ENCODE peak calls at places on chromosomes 5 and 9, in six cellular contexts. E is HCT116, L is HepG2, B is H1, R is GM12878, I is K562. H is an unnamed sample.

GRCh38 chr5:65076251-65076869 is 307.6 kb downstream of the CWC27 start:
- DNase-seq in E (peak; percentile 57), L (peak; percentile 45), B (no peak), R (no peak), I (peak; percentile 94), H (no peak)

GRCh38 chr9:113669523-113670115 is 206.1 kb downstream of the RGS3 start:
- DNase-seq in E (no peak), L (no peak), B (no peak), R (no peak), I (no peak), H (no peak)

GRCh38 chr9:128118971-128119665 is 8.4 kb downstream of the PTGES2 start:
- DNase-seq in E (no peak), L (no peak), B (no peak), R (no peak), I (no peak), H (no peak)

GRCh38 chr5:34716986-34717385 is 60.9 kb downstream of the RAI14 start:
- DNase-seq in E (no peak), L (no peak), B (no peak), R (no peak), I (no peak), H (no peak)

GRCh38 chr5:149677721-149678120 is 52.4 kb upstream of the PPARGC1B start:
- DNase-seq in E (no peak), L (no peak), B (no peak), R (peak; percentile 23), I (no peak), H (no peak)

GRCh38 chr5:63145167-63145566 is 566.5 kb downstream of the LRRC70 start:
- DNase-seq in E (no peak), L (no peak), B (no peak), R (no peak), I (no peak), H (no peak)

GRCh38 chr9:133054966-133055365 is 6.8 kb upstream of the CEL start:
- DNase-seq in E (no peak), L (no peak), B (no peak), R (no peak), I (no peak), H (no peak)

GRCh38 chr5:42811591-42812392 is at the start of gene SELENOP:
- DNase-seq in E (peak; percentile 24), L (peak; percentile 99), B (peak; percentile 9), R (peak; percentile 8), I (peak; percentile 53), H (peak; percentile 36)

GRCh38 chr5:149228610-149229297 is 42.9 kb upstream of the AFAP1L1 start:
- DNase-seq in E (peak; percentile 89), L (peak; percentile 79), B (no peak), R (no peak), I (peak; percentile 56), H (no peak)

GRCh38 chr9:7977586-7977985 is 178.0 kb upstream of the DMAC1 start:
- DNase-seq in E (no peak), L (no peak), B (no peak), R (no peak), I (no peak), H (no peak)

GRCh38 chr5:41598011-41598410 is 87.6 kb upstream of the PLCXD3 start:
- DNase-seq in E (no peak), L (no peak), B (no peak), R (no peak), I (no peak), H (no peak)

GRCh38 chr5:57434227-57434640 is 48.4 kb downstream of the ACTBL2 start:
- DNase-seq in E (no peak), L (no peak), B (no peak), R (no peak), I (no peak), H (no peak)

GRCh38 chr5:160656961-160657570 is 194.9 kb downstream of the ATP10B start:
- DNase-seq in E (no peak), L (no peak), B (no peak), R (no peak), I (no peak), H (peak; percentile 15)

GRCh38 chr5:148839960-148840359 is 13.5 kb downstream of the ADRB2 start:
- DNase-seq in E (no peak), L (no peak), B (no peak), R (no peak), I (no peak), H (no peak)

GRCh38 chr5:143341807-143342570 is 61.5 kb downstream of the NR3C1 start:
- DNase-seq in E (peak; percentile 21), L (no peak), B (no peak), R (no peak), I (peak; percentile 34), H (no peak)

GRCh38 chr5:157924931-157925729 is 66.2 kb upstream of the CLINT1 start:
- DNase-seq in E (no peak), L (no peak), B (no peak), R (no peak), I (no peak), H (no peak)

GRCh38 chr5:61159841-61160240 is 2.4 kb downstream of the SMIM15 start:
- DNase-seq in E (no peak), L (no peak), B (no peak), R (no peak), I (peak; percentile 57), H (no peak)

GRCh38 chr9:97985058-97985861 is 2.1 kb downstream of the ANP32B start:
- DNase-seq in E (no peak), L (no peak), B (no peak), R (peak; percentile 9), I (peak; percentile 72), H (no peak)

GRCh38 chr9:34256104-34256503 is 73.0 kb downstream of the KIF24 start:
- DNase-seq in E (no peak), L (no peak), B (no peak), R (no peak), I (no peak), H (no peak)

GRCh38 chr9:37534901-37535300 is 41.3 kb downstream of the FBXO10 start:
- DNase-seq in E (no peak), L (no peak), B (no peak), R (no peak), I (no peak), H (no peak)

GRCh38 chr9:36258170-36258988 is at the start of gene GNE:
- DNase-seq in E (peak; percentile 80), L (peak; percentile 89), B (peak; percentile 64), R (peak; percentile 78), I (peak; percentile 96), H (peak; percentile 81)

GRCh38 chr5:4100739-4101138 is 505.1 kb downstream of the IRX1 start:
- DNase-seq in E (no peak), L (no peak), B (no peak), R (no peak), I (no peak), H (no peak)

GRCh38 chr9:6873862-6874261 is 116.1 kb downstream of the KDM4C start:
- DNase-seq in E (no peak), L (no peak), B (no peak), R (no peak), I (no peak), H (no peak)

GRCh38 chr9:684055-684949 is 157.2 kb upstream of the DMRT1 start:
- DNase-seq in E (no peak), L (no peak), B (no peak), R (no peak), I (no peak), H (peak; percentile 39)

DNA sequence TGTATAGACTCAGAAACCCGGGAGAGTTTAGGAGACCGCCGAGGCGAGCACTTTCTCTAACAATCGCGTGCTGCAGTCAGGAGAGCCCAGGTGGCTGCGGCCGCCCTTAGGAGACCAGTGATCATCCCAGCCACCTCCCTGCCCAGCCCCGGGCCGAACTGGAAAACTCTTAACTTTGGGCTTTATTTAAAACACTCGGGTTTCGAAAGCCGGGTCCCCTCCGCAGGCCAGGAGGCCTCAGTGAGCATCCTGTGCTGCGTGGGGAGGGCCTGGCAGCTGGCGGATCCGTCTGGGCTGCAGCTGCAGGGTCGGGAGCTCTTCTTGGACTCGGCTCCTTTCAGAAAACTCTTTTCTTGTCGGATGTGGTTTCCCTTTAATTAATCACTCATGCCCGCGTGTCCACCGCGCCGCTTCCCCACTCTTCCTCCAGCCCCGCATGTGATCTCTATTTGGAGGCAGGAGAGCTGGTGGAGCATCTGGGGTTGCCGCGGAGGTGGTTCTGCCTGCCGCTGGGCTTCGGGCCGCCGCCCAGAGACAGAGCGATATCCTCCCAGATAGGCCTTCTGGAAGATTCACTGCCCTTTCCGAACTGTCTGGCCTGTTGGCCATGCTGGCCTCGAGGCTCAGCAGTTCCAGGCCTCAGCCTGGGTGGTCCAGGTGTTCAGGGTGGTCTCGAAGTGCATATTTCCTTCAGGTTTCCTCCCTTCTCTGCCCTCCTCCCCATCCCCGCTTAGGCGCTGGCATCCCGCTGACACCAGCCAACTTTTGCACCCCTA is 59.5 kb downstream of the TMEM174 start:
- DNase-seq in E (no peak), L (no peak), B (no peak), R (no peak), I (no peak), H (no peak)
- TF ChIP-seq ZNF274 in E (no peak), L (no peak), B (no peak), R (no peak), I (no peak), H (no peak)

GRCh38 chr5:53368966-53369605 is 111.3 kb upstream of the FST start:
- DNase-seq in E (no peak), L (no peak), B (no peak), R (no peak), I (no peak), H (no peak)
- H3K9ac ChIP-seq in E (no peak overlapping the region), L (no peak overlapping the region), B (no peak overlapping the region), R (no peak overlapping the region), I (no peak overlapping the region), H (no peak overlapping the region)

DNA sequence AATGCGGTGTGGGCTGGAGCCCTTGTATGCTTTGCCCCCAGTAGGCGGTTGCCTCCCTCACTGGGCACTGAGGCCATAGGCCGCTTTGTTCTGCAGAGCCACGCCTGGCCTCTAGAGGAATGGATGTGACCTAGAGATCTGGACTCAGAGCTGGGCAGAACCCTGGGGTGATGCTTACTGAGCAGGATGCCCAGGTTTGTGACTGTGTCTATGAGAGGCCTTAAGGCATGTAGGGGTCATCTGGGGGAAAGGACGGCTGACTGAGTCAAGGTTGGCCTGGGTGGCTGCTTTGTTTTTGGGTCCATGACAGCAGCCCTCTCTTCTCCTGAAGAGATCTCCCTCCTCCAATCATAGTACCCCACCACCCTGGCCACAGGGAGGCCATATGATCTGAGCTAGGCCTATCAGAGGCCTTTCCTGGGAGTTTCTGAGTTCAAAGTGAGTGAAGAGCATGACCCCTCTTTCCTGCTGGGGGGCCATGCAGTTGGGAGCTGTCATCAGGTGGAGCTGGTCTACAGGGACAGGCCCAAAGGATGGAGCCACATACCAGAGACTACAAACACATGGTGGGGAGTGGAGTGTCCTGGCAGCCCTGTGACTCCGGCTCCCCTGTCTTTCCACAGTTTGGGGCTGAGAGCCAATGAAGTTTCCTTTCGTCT is 165.5 kb downstream of the AUH start:
- DNase-seq in E (no peak), L (peak; percentile 65), B (no peak), R (no peak), I (no peak), H (no peak)
- H3K4me1 ChIP-seq in E (peaks cover 92% of the 10 kb centered on the region), L (peaks cover 87% of the 10 kb centered on the region), B (no peaks in the 10 kb centered on the region), R (peaks cover 23% of the 10 kb centered on the region), I (peaks cover 69% of the 10 kb centered on the region), H (peaks cover 7% of the 10 kb centered on the region)

GRCh38 chr9:108056805-108057386 is 567.3 kb upstream of the KLF4 start:
- DNase-seq in E (no peak), L (no peak), B (no peak), R (no peak), I (no peak), H (no peak)

GRCh38 chr9:108058137-108058779 is 568.7 kb upstream of the KLF4 start:
- DNase-seq in E (no peak), L (no peak), B (no peak), R (no peak), I (no peak), H (no peak)

GRCh38 chr9:108056083-108056804 is 566.7 kb upstream of the KLF4 start:
- DNase-seq in E (no peak), L (no peak), B (no peak), R (no peak), I (no peak), H (no peak)

GRCh38 chr9:108060165-108060564 is 570.6 kb upstream of the KLF4 start:
- DNase-seq in E (no peak), L (no peak), B (no peak), R (no peak), I (peak; percentile 30), H (no peak)

GRCh38 chr9:108057421-108058136 is 568.0 kb upstream of the KLF4 start:
- DNase-seq in E (no peak), L (no peak), B (no peak), R (no peak), I (no peak), H (no peak)
- TF ChIP-seq ZNF274 in E (no peak), L (no peak), B (no peak), R (no peak), I (no peak), H (no peak)